ENCODE peak calls at places on chromosomes 12 and 14, in ten cellular contexts. G, S, I, T, M, A, N, Q, U and Z are unnamed samples.

GRCh38 chr12:57890191-57891120 is 43.9 kb upstream of the CTDSP2 start:
- DNase-seq in N (no peak), T (no peak), S (no peak), M (no peak), I (peak), G (no peak), Q (no peak), U (no peak), A (no peak), Z (no peak)

GRCh38 chr12:94740601-94741362 is 90.4 kb upstream of the TMCC3 start:
- DNase-seq in A (no peak), S (no peak), G (no peak), N (no peak), I (no peak), M (no peak), U (no peak), Q (no peak), T (no peak), Z (no peak)

GRCh38 chr12:12800406-12801180 is 12.6 kb upstream of the DDX47 start:
- DNase-seq in T (no peak), M (no peak), G (no peak), I (peak), A (no peak), Q (no peak), N (no peak), U (no peak), S (no peak), Z (no peak)

GRCh38 chr12:77813558-77813957 is 17.1 kb upstream of the NAV3 start:
- DNase-seq in A (no peak), T (no peak), I (no peak), G (no peak), N (no peak), Q (no peak), U (no peak), S (no peak), M (no peak), Z (no peak)

GRCh38 chr12:94187351-94187750 is 39.0 kb downstream of the PLXNC1 start:
- DNase-seq in A (no peak), U (no peak), I (no peak), Q (no peak), M (no peak), N (no peak), G (no peak), T (no peak), S (no peak), Z (no peak)

GRCh38 chr12:94644141-94644575 is 6.2 kb downstream of the TMCC3 start:
- DNase-seq in N (no peak), S (peak), M (no peak), T (peak), Q (peak), I (no peak), G (peak), A (no peak), U (no peak), Z (no peak)

GRCh38 chr12:32211066-32211768 is 104.6 kb downstream of the BICD1 start:
- DNase-seq in G (no peak), N (no peak), Q (no peak), U (no peak), I (no peak), T (no peak), A (no peak), S (no peak), M (no peak), Z (no peak)

GRCh38 chr12:66036317-66036716 is 94.2 kb downstream of the LLPH start:
- DNase-seq in T (no peak), S (no peak), M (peak), A (no peak), N (no peak), G (peak), Q (no peak), U (peak), I (peak), Z (no peak)

GRCh38 chr12:104288635-104289258 is 14.8 kb upstream of the EID3 start:
- DNase-seq in S (peak), I (peak), T (peak), U (peak), G (peak), M (peak), Q (peak), N (peak), A (peak), Z (peak)
- TF ChIP-seq POLR2A in S (peak), I (peak), T (peak), U (peak), G (peak), M (peak), Q (peak), N (peak), A (no peak), Z (peak)

GRCh38 chr12:55682087-55682796 is 25.5 kb downstream of the ITGA7 start:
- DNase-seq in N (no peak), A (no peak), M (no peak), G (no peak), Q (no peak), S (no peak), T (no peak), U (no peak), I (peak), Z (no peak)

GRCh38 chr12:55683676-55684075 is 24.0 kb downstream of the ITGA7 start:
- DNase-seq in G (no peak), T (no peak), N (no peak), Q (no peak), I (no peak), M (no peak), U (no peak), S (no peak), A (no peak), Z (no peak)

GRCh38 chr12:55684761-55685370 is 22.8 kb downstream of the ITGA7 start:
- DNase-seq in U (no peak), N (no peak), G (no peak), A (no peak), I (no peak), Q (no peak), S (no peak), T (no peak), M (no peak), Z (no peak)

GRCh38 chr12:55679691-55680090 is 28.0 kb downstream of the ITGA7 start:
- DNase-seq in A (no peak), S (no peak), Q (no peak), I (no peak), T (no peak), U (no peak), G (no peak), N (no peak), M (no peak), Z (no peak)

GRCh38 chr12:55681142-55682077 is 26.3 kb downstream of the ITGA7 start:
- DNase-seq in S (peak), A (no peak), N (no peak), Q (peak), T (peak), I (peak), G (peak), U (peak), M (peak), Z (no peak)
- TF ChIP-seq CTCF in S (peak), A (no peak), N (no peak), Q (peak), T (peak), I (peak), G (peak), U (peak), M (peak), Z (peak)

GRCh38 chr12:121628037-121628436 is 1.7 kb downstream of the ORAI1 start:
- DNase-seq in A (no peak), M (no peak), N (no peak), I (no peak), G (peak), U (peak), T (peak), Q (peak), S (peak), Z (no peak)

GRCh38 chr12:121628536-121628935 is 2.2 kb downstream of the ORAI1 start:
- DNase-seq in G (no peak), Q (no peak), U (no peak), A (no peak), N (no peak), I (no peak), M (no peak), S (peak), T (no peak), Z (no peak)

GRCh38 chr12:121630791-121631190 is 4.5 kb downstream of the ORAI1 start:
- DNase-seq in I (no peak), Q (no peak), S (no peak), N (no peak), M (no peak), U (no peak), A (no peak), G (no peak), T (no peak), Z (no peak)

GRCh38 chr12:121626853-121627623 is 708 bp downstream of the ORAI1 start:
- DNase-seq in I (peak), A (peak), S (peak), Q (peak), T (peak), U (peak), G (peak), M (no peak), N (peak), Z (peak)

GRCh38 chr12:121626087-121626852 is at the start of gene ORAI1:
- DNase-seq in Q (peak), S (peak), M (peak), U (peak), N (peak), G (peak), I (peak), A (peak), T (peak), Z (peak)
- TF ChIP-seq POLR2A in Q (peak), S (peak), M (no peak), U (peak), N (no peak), G (peak), I (peak), A (peak), T (no peak), Z (peak)

GRCh38 chr12:39803151-39803550 is 183.5 kb upstream of the ABCD2 start:
- DNase-seq in S (no peak), U (no peak), G (no peak), A (no peak), M (no peak), N (no peak), Q (no peak), T (no peak), I (no peak), Z (no peak)
- TF ChIP-seq CTCF in S (no peak), U (no peak), G (no peak), A (no peak), M (no peak), N (no peak), Q (no peak), T (no peak), I (peak), Z (no peak)

DNA sequence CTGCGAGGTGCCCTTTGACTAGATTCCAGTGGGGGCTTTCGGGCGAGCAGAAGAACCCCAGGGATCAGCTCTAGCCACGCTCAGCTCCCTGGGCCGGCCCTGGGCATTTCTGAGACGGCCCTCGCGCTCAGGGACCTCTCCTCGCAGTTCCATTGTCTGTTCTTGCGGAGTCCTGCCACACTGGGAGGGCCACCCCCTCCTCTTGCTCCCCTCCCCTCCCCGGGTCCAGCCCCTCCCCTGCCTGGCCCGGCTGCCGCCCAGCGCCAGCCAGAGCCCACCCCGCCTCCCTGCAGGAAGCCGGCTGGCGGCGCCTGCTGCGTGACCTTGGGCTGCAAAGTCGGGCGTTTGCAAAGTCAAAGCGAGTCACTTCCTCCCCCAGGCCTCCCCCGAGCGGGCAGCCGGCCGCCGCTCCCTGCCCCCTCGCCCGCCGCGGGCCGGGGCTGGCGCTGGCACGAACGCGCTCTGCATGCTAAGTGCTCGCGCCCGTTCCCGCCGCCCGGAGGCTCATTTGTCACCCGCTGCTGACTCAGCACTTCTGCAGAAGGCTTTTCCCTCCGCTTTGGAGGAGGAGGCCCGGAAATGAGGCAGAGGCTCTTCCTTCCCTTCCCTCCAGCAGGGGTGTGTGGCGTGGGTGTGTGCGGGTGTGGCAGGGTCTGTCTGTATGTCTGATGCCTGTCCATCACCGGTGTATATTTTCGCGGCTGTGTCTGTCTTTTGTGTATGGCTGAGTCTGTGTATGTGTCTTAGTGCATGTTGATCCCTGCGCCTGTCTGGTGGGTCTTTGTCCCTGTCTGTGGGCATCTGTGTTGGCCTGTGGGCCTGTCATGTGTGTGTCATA is 72.0 kb downstream of the IRF2BPL start:
- DNase-seq in U (peak), A (peak), G (peak), M (peak), N (peak), S (peak), Q (peak), T (peak), I (peak), Z (peak)
- TF ChIP-seq POLR2A in U (peak), A (no peak), G (peak), M (no peak), N (no peak), S (no peak), Q (peak), T (no peak), I (peak), Z (no peak)

GRCh38 chr14:79581912-79582576 is 629.3 kb downstream of the DIO2 start:
- DNase-seq in U (no peak), T (no peak), Q (no peak), G (no peak), A (no peak), S (no peak), N (no peak), M (no peak), I (peak), Z (no peak)
- TF ChIP-seq CTCF in U (no peak), T (no peak), Q (no peak), G (no peak), A (no peak), S (no peak), N (no peak), M (no peak), I (no peak), Z (no peak)

GRCh38 chr12:124795081-124795948 is 68.3 kb downstream of the SCARB1 start:
- DNase-seq in A (no peak), T (no peak), G (no peak), U (no peak), N (no peak), I (no peak), S (no peak), M (no peak), Q (no peak), Z (no peak)
- TF ChIP-seq POLR2A in A (no peak), T (no peak), G (no peak), U (no peak), N (no peak), I (no peak), S (no peak), M (no peak), Q (no peak), Z (no peak)

GRCh38 chr14:32709072-32709471 is 229.6 kb upstream of the NPAS3 start:
- DNase-seq in I (peak), G (no peak), N (no peak), U (no peak), T (no peak), A (peak), S (no peak), Q (no peak), M (no peak), Z (peak)
- TF ChIP-seq CTCF in I (no peak), G (no peak), N (no peak), U (no peak), T (no peak), A (no peak), S (no peak), Q (no peak), M (no peak), Z (no peak)